ENCODE peak calls at places on chromosomes 16 and 17, in ten cellular contexts. H, O, R, S, P, X, F, J, M and Y are unnamed samples.

GRCh38 chr17:80791758-80792284 is 199.8 kb upstream of the CHMP6 start:
- DNase-seq in M (peak; percentile 40), S (peak; percentile 93), H (no peak), P (no peak), O (peak; percentile 80), J (peak; percentile 66), F (peak; percentile 43), R (no peak), X (peak; percentile 42), Y (no peak)

GRCh38 chr17:41948747-41949460 is 17.7 kb upstream of the CNP start:
- DNase-seq in F (no peak), X (no peak), M (no peak), J (no peak), P (no peak), S (no peak), O (no peak), R (no peak), H (no peak), Y (no peak)

GRCh38 chr17:42917236-42917603 is 16.6 kb downstream of the G6PC1 start:
- DNase-seq in H (no peak), O (no peak), R (no peak), M (no peak), S (no peak), J (no peak), F (no peak), X (no peak), P (no peak), Y (no peak)

GRCh38 chr16:1825864-1826690 is 548 bp downstream of the HAGH start:
- DNase-seq in M (no peak), O (peak; percentile 36), S (no peak), P (no peak), F (peak; percentile 22), X (peak; percentile 66), R (peak; percentile 56), H (no peak), J (peak; percentile 78), Y (peak; percentile 74)

GRCh38 chr16:23516366-23517137 is 6.3 kb upstream of the GGA2 start:
- DNase-seq in O (no peak), F (no peak), H (no peak), S (no peak), X (no peak), J (no peak), M (no peak), P (no peak), R (no peak), Y (no peak)

GRCh38 chr17:35161281-35161761 is 13.7 kb downstream of the UNC45B start:
- DNase-seq in X (no peak), J (no peak), H (no peak), F (no peak), S (no peak), M (no peak), P (no peak), O (no peak), R (no peak), Y (peak; percentile 22)

GRCh38 chr16:89050868-89051311 is 42.8 kb upstream of the ACSF3 start:
- DNase-seq in M (no peak), J (no peak), X (no peak), R (no peak), O (no peak), S (no peak), H (no peak), P (no peak), F (no peak), Y (no peak)

GRCh38 chr17:17412331-17412730 is 64.5 kb upstream of the MED9 start:
- DNase-seq in F (no peak), X (no peak), P (no peak), R (no peak), O (no peak), H (no peak), J (no peak), S (no peak), M (peak; percentile 44), Y (no peak)

GRCh38 chr17:40442392-40443195 is 656 bp upstream of the IGFBP4 start:
- DNase-seq in O (no peak), S (no peak), P (no peak), J (no peak), R (no peak), H (peak; percentile 75), X (no peak), F (peak; percentile 59), M (no peak), Y (no peak)

GRCh38 chr17:2092253-2092652 is 37.4 kb downstream of the HIC1 start:
- DNase-seq in X (no peak), R (no peak), P (no peak), J (no peak), H (peak; percentile 48), F (no peak), S (no peak), O (no peak), M (no peak), Y (no peak)

GRCh38 chr16:14181371-14182050 is 110.4 kb downstream of the MRTFB start:
- DNase-seq in F (no peak), R (no peak), P (no peak), J (no peak), S (no peak), M (peak; percentile 44), O (no peak), H (no peak), X (no peak), Y (no peak)

GRCh38 chr17:51427259-51428255 is 167.2 kb downstream of the UTP18 start:
- DNase-seq in P (no peak), S (no peak), R (peak; percentile 32), J (peak; percentile 74), H (no peak), F (no peak), O (no peak), M (no peak), X (peak; percentile 74), Y (peak; percentile 72)

GRCh38 chr17:46935658-46936266 is 12.8 kb downstream of the GOSR2 start:
- DNase-seq in H (no peak), M (peak; percentile 22), X (no peak), R (no peak), F (peak; percentile 30), S (no peak), O (no peak), P (no peak), J (no peak), Y (no peak)

GRCh38 chr16:89564476-89565255 is 4.2 kb downstream of the RPL13 start:
- DNase-seq in P (no peak), X (peak; percentile 18), S (no peak), H (no peak), F (no peak), O (no peak), M (no peak), R (no peak), J (no peak), Y (no peak)

GRCh38 chr16:24689128-24689527 is 40.3 kb upstream of the TNRC6A start:
- DNase-seq in F (no peak), J (no peak), M (no peak), S (no peak), P (no peak), O (no peak), H (peak; percentile 66), X (no peak), R (no peak), Y (no peak)

GRCh38 chr16:8763899-8764298 is 33.5 kb downstream of the TMEM186 start:
- DNase-seq in X (no peak), O (no peak), J (no peak), S (no peak), F (no peak), M (no peak), R (no peak), H (peak; percentile 60), P (no peak), Y (no peak)

GRCh38 chr16:74743668-74744299 is 30.8 kb downstream of the FA2H start:
- DNase-seq in O (peak; percentile 96), M (peak; percentile 93), H (peak; percentile 58), P (no peak), F (no peak), R (peak; percentile 43), J (no peak), S (no peak), X (no peak), Y (no peak)

GRCh38 chr17:65527857-65528591 is 33.4 kb downstream of the AXIN2 start:
- DNase-seq in F (no peak), P (no peak), R (no peak), O (no peak), S (no peak), X (no peak), H (no peak), M (no peak), J (no peak), Y (no peak)

GRCh38 chr16:79269211-79269863 is 331.2 kb downstream of the MAF start:
- DNase-seq in J (peak; percentile 81), O (no peak), F (no peak), M (no peak), R (no peak), X (no peak), P (no peak), H (peak; percentile 47), S (no peak), Y (peak; percentile 8)

GRCh38 chr16:67533024-67533560 is 4.5 kb downstream of the RIPOR1 start:
- DNase-seq in S (no peak), O (no peak), R (no peak), H (peak; percentile 11), J (no peak), M (no peak), X (no peak), P (no peak), F (no peak), Y (no peak)

GRCh38 chr16:86502856-86503748 is 7.2 kb upstream of the FOXF1 start:
- DNase-seq in X (no peak), P (no peak), H (no peak), F (no peak), M (no peak), S (no peak), O (no peak), R (no peak), J (no peak), Y (no peak)

GRCh38 chr17:44400226-44400847 is 10.9 kb upstream of the ITGA2B start:
- DNase-seq in S (no peak), O (no peak), M (no peak), H (peak; percentile 48), J (no peak), R (no peak), X (no peak), P (no peak), F (no peak), Y (no peak)

GRCh38 chr17:38568274-38568673 is 37.5 kb downstream of the SRCIN1 start:
- DNase-seq in J (no peak), P (no peak), R (no peak), H (peak; percentile 76), S (no peak), M (no peak), O (no peak), F (no peak), X (no peak), Y (no peak)

GRCh38 chr16:18950469-18951185 is 24.4 kb upstream of the SMG1 start:
- DNase-seq in J (no peak), M (no peak), O (no peak), H (no peak), P (no peak), S (no peak), X (no peak), F (no peak), R (no peak), Y (no peak)

GRCh38 chr17:82502207-82502606 is 17.3 kb upstream of the FOXK2 start:
- DNase-seq in M (no peak), J (no peak), F (no peak), O (no peak), X (no peak), R (no peak), H (no peak), S (no peak), P (no peak), Y (no peak)